ENCODE peak calls at places on chromosomes 12 and 14, in four cellular contexts. One of them, this sample, is unnamed.

GRCh38 chr14:104146651-104147345 is 8.4 kb downstream of the KIF26A start:
- DNase-seq in GM10248: no peak
- DNase-seq in hippocampal formation: no peak
- DNase-seq in brain microvascular endothelial cell: no peak
- DNase-seq in this sample: no peak

GRCh38 chr12:71000255-71000654 is 79.7 kb upstream of the PTPRR start:
- DNase-seq in brain microvascular endothelial cell: no peak
- DNase-seq in hippocampal formation: no peak
- DNase-seq in GM10248: no peak
- DNase-seq in this sample: no peak

GRCh38 chr12:5809586-5809985 is 135.5 kb downstream of the ANO2 start:
- DNase-seq in hippocampal formation: no peak
- DNase-seq in brain microvascular endothelial cell: no peak
- DNase-seq in GM10248: no peak
- DNase-seq in this sample: no peak

GRCh38 chr14:52447236-52447635 is 105.1 kb downstream of the TXNDC16 start:
- DNase-seq in hippocampal formation: no peak
- DNase-seq in brain microvascular endothelial cell: no peak
- DNase-seq in GM10248: no peak
- DNase-seq in this sample: no peak

GRCh38 chr14:37254411-37254947 is 56.7 kb downstream of the MIPOL1 start:
- DNase-seq in brain microvascular endothelial cell: no peak
- DNase-seq in hippocampal formation: no peak
- DNase-seq in GM10248: no peak
- DNase-seq in this sample: no peak

GRCh38 chr14:29227631-29228030 is 461.0 kb downstream of the FOXG1 start:
- DNase-seq in brain microvascular endothelial cell: no peak
- DNase-seq in GM10248: no peak
- DNase-seq in hippocampal formation: no peak
- DNase-seq in this sample: no peak

GRCh38 chr14:56145965-56146364 is 27.8 kb downstream of the PELI2 start:
- DNase-seq in GM10248: no peak
- DNase-seq in hippocampal formation: no peak
- DNase-seq in brain microvascular endothelial cell: peak; percentile 83
- DNase-seq in this sample: no peak

GRCh38 chr14:50772361-50772760 is 58.6 kb downstream of the NIN start:
- DNase-seq in hippocampal formation: no peak
- DNase-seq in brain microvascular endothelial cell: peak; percentile 59
- DNase-seq in GM10248: no peak
- DNase-seq in this sample: no peak

GRCh38 chr12:114430306-114430705 is 24.4 kb upstream of the TBX5 start:
- DNase-seq in GM10248: no peak
- DNase-seq in brain microvascular endothelial cell: no peak
- DNase-seq in hippocampal formation: no peak
- DNase-seq in this sample: no peak

GRCh38 chr14:77864580-77864979 is 64.7 kb downstream of the ADCK1 start:
- DNase-seq in hippocampal formation: no peak
- DNase-seq in GM10248: no peak
- DNase-seq in brain microvascular endothelial cell: no peak
- DNase-seq in this sample: no peak

GRCh38 chr14:52422650-52423356 is 108.7 kb downstream of the PTGER2 start:
- DNase-seq in hippocampal formation: no peak
- DNase-seq in GM10248: no peak
- DNase-seq in brain microvascular endothelial cell: no peak
- DNase-seq in this sample: no peak

GRCh38 chr12:2306012-2306411 is 253.2 kb downstream of the CACNA1C start:
- DNase-seq in brain microvascular endothelial cell: peak; percentile 23
- DNase-seq in hippocampal formation: no peak
- DNase-seq in GM10248: no peak
- DNase-seq in this sample: no peak

GRCh38 chr14:45939572-45939971 is 686.6 kb upstream of the MIS18BP1 start:
- DNase-seq in brain microvascular endothelial cell: no peak
- DNase-seq in GM10248: no peak
- DNase-seq in hippocampal formation: no peak
- DNase-seq in this sample: no peak

GRCh38 chr12:108410689-108411088 is 71.6 kb upstream of the CMKLR1 start:
- DNase-seq in hippocampal formation: no peak
- DNase-seq in brain microvascular endothelial cell: no peak
- DNase-seq in GM10248: no peak
- DNase-seq in this sample: no peak

GRCh38 chr12:124293286-124294003 is 1.4 kb upstream of the RFLNA start:
- DNase-seq in hippocampal formation: no peak
- DNase-seq in GM10248: no peak
- DNase-seq in brain microvascular endothelial cell: no peak
- DNase-seq in this sample: no peak

GRCh38 chr12:1798734-1799067 is 21.7 kb upstream of the LRTM2 start:
- DNase-seq in brain microvascular endothelial cell: no peak
- DNase-seq in GM10248: no peak
- DNase-seq in hippocampal formation: no peak
- DNase-seq in this sample: peak; percentile 4

GRCh38 chr12:53045646-53046045 is 4.2 kb upstream of the TNS2 start:
- DNase-seq in hippocampal formation: no peak
- DNase-seq in brain microvascular endothelial cell: no peak
- DNase-seq in GM10248: no peak
- DNase-seq in this sample: peak; percentile 11

GRCh38 chr12:131096681-131097181 is 143.0 kb downstream of the ADGRD1 start:
- DNase-seq in GM10248: no peak
- DNase-seq in hippocampal formation: no peak
- DNase-seq in brain microvascular endothelial cell: no peak
- DNase-seq in this sample: no peak

GRCh38 chr14:58844544-58844943 is 206.8 kb downstream of the DACT1 start:
- DNase-seq in brain microvascular endothelial cell: no peak
- DNase-seq in GM10248: no peak
- DNase-seq in hippocampal formation: no peak
- DNase-seq in this sample: no peak

GRCh38 chr12:109295764-109296425 is 13.2 kb downstream of the FOXN4 start:
- DNase-seq in GM10248: no peak
- DNase-seq in brain microvascular endothelial cell: no peak
- DNase-seq in hippocampal formation: no peak
- DNase-seq in this sample: no peak

GRCh38 chr12:3274664-3275063 is 197.5 kb downstream of the TSPAN9 start:
- DNase-seq in hippocampal formation: no peak
- DNase-seq in brain microvascular endothelial cell: no peak
- DNase-seq in GM10248: no peak
- DNase-seq in this sample: no peak

GRCh38 chr14:103690332-103690731 is 24.9 kb downstream of the XRCC3 start:
- DNase-seq in brain microvascular endothelial cell: no peak
- DNase-seq in GM10248: no peak
- DNase-seq in hippocampal formation: no peak
- DNase-seq in this sample: no peak

GRCh38 chr14:70649803-70650202 is 8.1 kb downstream of the TTC9 start:
- DNase-seq in GM10248: no peak
- DNase-seq in hippocampal formation: no peak
- DNase-seq in brain microvascular endothelial cell: no peak
- DNase-seq in this sample: no peak

GRCh38 chr12:106247731-106248176 is at the start of gene CKAP4:
- DNase-seq in brain microvascular endothelial cell: peak; percentile 34
- DNase-seq in hippocampal formation: peak; percentile 36
- DNase-seq in GM10248: peak; percentile 83
- DNase-seq in this sample: peak; percentile 95

This sample was measured in GM20000.